ENCODE peak calls at places on chromosomes 4 and X, in four cellular contexts. P, L, H and F are unnamed samples.

GRCh38 chr4:92175250-92175649 is 128.5 kb upstream of the GRID2 start:
- DNase-seq in P (no peak), L (no peak), H (no peak), F (no peak)

GRCh38 chrX:99857455-99857854 is 552.6 kb downstream of the PCDH19 start:
- DNase-seq in L (no peak), H (no peak), P (no peak), F (no peak)

GRCh38 chrX:78329486-78329885 is 2.1 kb upstream of the CYSLTR1 start:
- DNase-seq in H (peak; percentile 14), P (no peak), L (no peak), F (no peak)

GRCh38 chr4:58261526-58261925 is 1151.3 kb upstream of the IGFBP7 start:
- DNase-seq in P (no peak), H (no peak), L (no peak), F (peak; percentile 1)

GRCh38 chrX:31021537-31021936 is 50.3 kb downstream of the FTHL17 start:
- DNase-seq in H (no peak), L (no peak), P (no peak), F (no peak)

GRCh38 chr4:72817012-72817411 is 248.0 kb upstream of the ADAMTS3 start:
- DNase-seq in P (no peak), H (no peak), L (no peak), F (no peak)

GRCh38 chr4:18686338-18687039 is 664.9 kb upstream of the LCORL start:
- DNase-seq in L (peak; percentile 9), P (no peak), H (no peak), F (no peak)

GRCh38 chr4:8682296-8682695 is 89.7 kb downstream of the CPZ start:
- DNase-seq in P (no peak), L (no peak), H (no peak), F (no peak)

GRCh38 chrX:2484721-2485459 is 15.9 kb downstream of the DHRSX start:
- DNase-seq in P (no peak), H (no peak), L (no peak), F (no peak)

GRCh38 chr4:67083496-67083895 is 461.8 kb downstream of the CENPC start:
- DNase-seq in P (no peak), L (no peak), H (no peak), F (no peak)

GRCh38 chrX:151488677-151489076 is 74.8 kb upstream of the PASD1 start:
- DNase-seq in L (no peak), P (peak; percentile 21), H (no peak), F (no peak)

GRCh38 chrX:142860944-142861343 is 164.8 kb upstream of the SPANXN4 start:
- DNase-seq in P (no peak), L (no peak), H (no peak), F (no peak)

GRCh38 chrX:56802921-56803848 is 74.1 kb downstream of the NBDY start:
- DNase-seq in H (peak; percentile 83), P (no peak), L (peak; percentile 73), F (no peak)

GRCh38 chr4:172055046-172055445 is 241.8 kb downstream of the GALNTL6 start:
- DNase-seq in L (no peak), P (no peak), H (no peak), F (no peak)

GRCh38 chr4:166972071-166972470 is 262.2 kb downstream of the SPOCK3 start:
- DNase-seq in H (no peak), L (no peak), P (peak; percentile 38), F (no peak)

GRCh38 chr4:25767877-25768475 is 94.8 kb downstream of the SEL1L3 start:
- DNase-seq in L (peak; percentile 61), P (peak; percentile 54), H (peak; percentile 37), F (no peak)

GRCh38 chr4:127182687-127183086 is 450.1 kb upstream of the INTU start:
- DNase-seq in P (no peak), L (no peak), H (no peak), F (no peak)

GRCh38 chr4:5863461-5864113 is 29.3 kb downstream of the CRMP1 start:
- DNase-seq in L (peak; percentile 92), H (no peak), P (no peak), F (peak; percentile 83)

GRCh38 chr4:187393546-187394344 is 601.8 kb upstream of the ZFP42 start:
- DNase-seq in H (no peak), L (no peak), P (no peak), F (no peak)

GRCh38 chr4:155487231-155487630 is 110.5 kb upstream of the MAP9 start:
- DNase-seq in P (no peak), H (no peak), L (no peak), F (no peak)

GRCh38 chr4:155495572-155496293 is 119.0 kb upstream of the MAP9 start:
- DNase-seq in P (no peak), H (no peak), L (no peak), F (no peak)

GRCh38 chr4:155494037-155494718 is 117.4 kb upstream of the MAP9 start:
- DNase-seq in P (no peak), H (no peak), L (no peak), F (no peak)

GRCh38 chr4:155489261-155489660 is 112.5 kb upstream of the MAP9 start:
- DNase-seq in L (no peak), P (no peak), H (no peak), F (no peak)

DNA sequence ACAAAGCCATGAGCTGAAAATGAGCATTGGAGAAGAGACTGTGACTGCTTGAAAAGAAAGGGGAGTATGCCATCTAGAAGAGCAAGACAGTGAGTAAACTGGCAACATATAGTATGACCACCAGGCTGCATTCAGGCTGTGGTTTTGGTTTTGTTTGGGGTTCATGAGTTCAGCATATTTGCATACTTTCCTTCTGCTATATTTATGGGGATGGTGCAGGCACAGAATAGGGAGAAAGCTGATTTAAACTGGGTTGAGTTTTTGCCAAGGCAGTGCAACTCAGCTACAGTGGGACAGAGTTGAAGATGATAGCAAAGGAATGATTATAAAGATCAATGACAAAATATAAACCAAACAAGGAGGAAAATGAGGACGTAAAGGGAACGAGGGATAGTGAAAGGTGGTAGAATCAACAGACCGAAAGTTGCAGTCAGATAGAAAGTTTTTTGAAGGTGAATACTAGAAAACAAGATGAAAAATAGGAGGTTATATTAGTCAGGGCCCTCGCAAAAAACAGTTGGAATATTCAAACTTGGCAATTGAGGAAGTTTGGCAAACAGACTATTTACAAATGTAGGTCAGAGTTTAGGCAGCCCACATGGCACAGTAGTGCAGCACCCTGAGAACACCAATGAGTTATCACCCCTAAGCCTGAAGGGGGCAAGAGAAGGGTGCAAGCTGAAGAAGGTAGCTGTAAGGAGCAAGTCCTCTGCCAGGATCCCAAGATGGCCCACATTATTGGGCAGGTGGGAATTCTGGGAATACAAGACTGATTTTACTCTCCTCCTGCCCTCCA is 114.8 kb upstream of the MAP9 start:
- DNase-seq in H (no peak), P (no peak), L (no peak), F (no peak)
- TF ChIP-seq CTCF in H (no peak), P (no peak), L (no peak), F (no peak)

GRCh38 chr4:168605411-168605810 is 108.6 kb downstream of the PALLD start:
- DNase-seq in L (peak; percentile 76), P (no peak), H (no peak), F (no peak)

GRCh38 chr4:168601899-168602298 is 105.0 kb downstream of the PALLD start:
- DNase-seq in P (no peak), H (no peak), L (no peak), F (no peak)

GRCh38 chr4:168607215-168607614 is 110.4 kb downstream of the PALLD start:
- DNase-seq in L (no peak), P (no peak), H (no peak), F (no peak)

GRCh38 chr4:168600796-168601583 is 104.1 kb downstream of the PALLD start:
- DNase-seq in P (no peak), H (no peak), L (no peak), F (no peak)

DNA sequence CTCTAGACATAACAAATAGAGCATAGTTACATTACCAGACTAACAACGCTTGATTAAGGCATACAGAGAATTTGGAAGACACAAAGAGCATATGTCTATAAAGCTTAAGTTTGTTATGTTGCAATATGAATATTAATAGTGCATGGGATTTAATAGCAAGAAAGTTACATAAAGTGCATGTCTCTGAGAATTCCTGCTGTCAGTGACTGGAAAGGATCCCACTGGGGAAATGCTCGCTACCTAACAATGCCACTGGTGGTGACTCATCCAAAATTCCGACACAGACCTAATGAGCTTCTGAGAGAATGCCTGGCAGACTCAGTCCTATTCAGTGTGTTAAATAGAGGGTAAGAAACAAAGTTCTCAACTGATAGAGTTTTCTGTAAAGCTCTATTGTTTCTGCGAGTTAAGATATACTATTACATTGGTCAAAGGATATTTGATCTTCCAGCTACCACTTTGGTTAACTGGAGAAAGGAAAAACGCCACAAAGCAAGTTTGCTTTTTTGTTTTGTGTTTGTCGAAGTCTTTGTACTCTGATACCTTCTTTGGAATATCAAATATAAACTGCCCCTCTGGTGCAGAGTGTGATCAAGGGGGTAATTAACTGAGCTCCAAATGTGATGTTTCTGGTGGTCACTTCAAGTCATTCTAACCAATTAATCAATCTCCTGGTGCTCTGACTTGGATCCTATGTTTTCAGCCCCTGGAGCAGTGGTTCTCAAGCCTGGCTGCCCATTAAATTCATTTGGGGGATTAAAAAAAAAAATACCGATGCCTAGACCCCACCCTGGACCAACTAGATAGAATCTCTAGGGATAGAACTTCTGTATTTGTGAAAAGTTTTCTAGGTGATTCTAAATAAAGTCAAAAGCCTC is 107.9 kb downstream of the PALLD start:
- DNase-seq in H (no peak), L (peak; percentile 97), P (no peak), F (peak; percentile 79)
- H3K4me3 ChIP-seq in H (no peak overlapping the region), L (no peak overlapping the region), P (no peak overlapping the region), F (no peak overlapping the region)

DNA sequence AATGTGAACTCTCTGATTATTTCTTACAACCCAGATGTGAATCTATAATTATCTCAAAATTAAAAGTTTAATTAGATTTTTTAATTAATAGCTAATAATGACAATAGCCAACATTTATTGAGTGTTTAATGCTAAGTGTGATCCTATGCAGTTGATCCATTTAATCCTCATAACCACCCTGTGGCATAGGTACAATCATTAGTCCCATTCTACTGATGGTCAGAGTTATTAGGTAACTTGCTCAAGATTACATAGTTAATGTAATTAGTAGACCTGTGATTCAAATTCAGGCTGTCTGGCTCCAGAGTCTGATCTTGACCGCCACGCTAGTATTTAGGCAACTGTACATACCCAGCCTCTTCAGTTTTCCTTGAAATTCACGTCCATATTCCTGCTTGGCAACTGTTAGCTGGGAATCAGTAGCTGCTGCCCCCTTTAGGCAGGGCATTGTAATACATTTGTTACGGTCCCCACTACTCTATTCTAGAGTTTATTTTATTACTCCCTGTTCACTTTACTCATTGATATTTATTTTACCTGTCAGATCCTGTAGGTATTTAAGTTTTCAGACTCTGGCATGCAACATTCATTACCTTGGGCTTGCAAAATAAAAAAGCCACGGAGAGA is 20.6 kb upstream of the TEC start:
- DNase-seq in P (peak; percentile 32), L (no peak), H (peak; percentile 27), F (no peak)
- TF ChIP-seq CTCF in P (peak; percentile 68), L (peak; percentile 54), H (peak; percentile 62), F (peak; percentile 85)

DNA sequence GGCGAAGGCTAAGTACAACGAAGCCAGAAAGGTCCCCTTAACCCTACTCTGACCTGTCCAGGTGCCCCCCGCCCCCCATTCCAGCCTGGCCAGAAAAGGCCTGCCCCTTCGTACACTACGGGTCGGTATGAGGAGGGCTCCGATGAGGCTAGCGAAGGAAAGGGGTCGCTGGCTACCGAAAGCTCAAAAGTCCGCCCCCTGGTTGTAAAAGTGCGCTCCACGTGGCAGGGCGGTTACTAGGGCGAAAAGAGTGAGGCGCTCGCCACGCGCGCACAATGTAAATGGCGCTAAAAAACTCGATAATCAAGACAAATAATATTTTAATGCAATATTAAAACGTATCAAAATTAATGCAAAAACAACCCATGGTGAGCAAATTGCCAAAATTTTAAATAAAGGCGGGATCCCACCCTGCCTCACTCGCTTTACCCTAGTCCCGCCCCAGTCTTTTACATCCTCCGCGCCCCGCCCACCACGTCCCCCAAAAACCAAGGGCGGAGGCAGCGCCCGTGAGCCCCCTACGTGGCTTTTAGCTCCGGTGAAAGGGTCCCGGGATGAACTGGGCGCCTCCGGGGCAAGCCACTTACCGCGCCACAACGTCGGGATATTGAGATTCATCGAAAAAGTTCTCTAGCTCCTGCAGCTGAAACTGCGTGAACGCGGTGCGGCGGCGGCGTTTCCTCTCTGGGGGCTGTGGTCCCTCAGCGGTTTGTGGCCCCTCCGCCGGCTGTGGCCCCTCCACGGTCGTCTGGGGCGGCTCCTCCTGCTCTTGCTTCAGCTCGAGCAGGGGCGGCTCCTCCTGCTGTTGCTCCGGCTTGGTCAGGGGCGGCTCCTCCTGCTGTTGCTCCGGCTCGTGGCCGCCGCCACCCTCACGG is 929 bp downstream of the ESX1 start:
- DNase-seq in L (no peak), P (no peak), H (no peak), F (no peak)
- H3K4me3 ChIP-seq in L (peak overlapping the region; percentile 24), P (no peak overlapping the region), H (no peak overlapping the region), F (peak overlapping the region; percentile 6)